ENCODE peak calls at places on chromosome 1, in six cellular contexts. One of them, this sample, is unnamed.

GRCh38 chr1:34407140-34407539 is 230.4 kb downstream of the C1orf94 start:
- DNase-seq in esophagus squamous epithelium: no peak
- DNase-seq in tibial artery: no peak
- DNase-seq in glutamatergic neuron: no peak
- DNase-seq in adrenal gland: no peak
- DNase-seq in choroid plexus epithelial cell: no peak
- DNase-seq in this sample: no peak

GRCh38 chr1:111515291-111516007 is 12.0 kb upstream of the ADORA3 start:
- DNase-seq in choroid plexus epithelial cell: peak; percentile 35
- DNase-seq in esophagus squamous epithelium: no peak
- DNase-seq in tibial artery: peak; percentile 74
- DNase-seq in adrenal gland: peak; percentile 58
- DNase-seq in glutamatergic neuron: peak; percentile 26
- DNase-seq in this sample: peak; percentile 27

GRCh38 chr1:158227904-158228623 is 26.2 kb upstream of the CD1A start:
- DNase-seq in adrenal gland: no peak
- DNase-seq in esophagus squamous epithelium: no peak
- DNase-seq in tibial artery: no peak
- DNase-seq in choroid plexus epithelial cell: no peak
- DNase-seq in glutamatergic neuron: no peak
- DNase-seq in this sample: no peak

GRCh38 chr1:66764994-66765578 is 12.8 kb downstream of the DYNLT5 start:
- DNase-seq in adrenal gland: peak; percentile 51
- DNase-seq in choroid plexus epithelial cell: peak; percentile 85
- DNase-seq in glutamatergic neuron: no peak
- DNase-seq in esophagus squamous epithelium: no peak
- DNase-seq in tibial artery: peak; percentile 48
- DNase-seq in this sample: peak; percentile 30

GRCh38 chr1:14429577-14429976 is 168.9 kb upstream of the KAZN start:
- DNase-seq in esophagus squamous epithelium: no peak
- DNase-seq in adrenal gland: no peak
- DNase-seq in choroid plexus epithelial cell: no peak
- DNase-seq in glutamatergic neuron: no peak
- DNase-seq in tibial artery: no peak
- DNase-seq in this sample: no peak

GRCh38 chr1:8687053-8687452 is 130.4 kb downstream of the RERE start:
- DNase-seq in choroid plexus epithelial cell: peak; percentile 70
- DNase-seq in adrenal gland: no peak
- DNase-seq in glutamatergic neuron: no peak
- DNase-seq in esophagus squamous epithelium: no peak
- DNase-seq in tibial artery: no peak
- DNase-seq in this sample: peak; percentile 40

GRCh38 chr1:43255438-43256210 is 14.2 kb upstream of the TMEM125 start:
- DNase-seq in choroid plexus epithelial cell: no peak
- DNase-seq in esophagus squamous epithelium: no peak
- DNase-seq in tibial artery: no peak
- DNase-seq in glutamatergic neuron: no peak
- DNase-seq in adrenal gland: no peak
- DNase-seq in this sample: no peak

GRCh38 chr1:36486436-36487335 is 4.0 kb upstream of the CSF3R start:
- DNase-seq in glutamatergic neuron: no peak
- DNase-seq in esophagus squamous epithelium: no peak
- DNase-seq in tibial artery: peak; percentile 57
- DNase-seq in choroid plexus epithelial cell: peak; percentile 72
- DNase-seq in adrenal gland: peak; percentile 44
- DNase-seq in this sample: peak; percentile 43

GRCh38 chr1:77188770-77189169 is 30.5 kb downstream of the PIGK start:
- DNase-seq in tibial artery: no peak
- DNase-seq in glutamatergic neuron: no peak
- DNase-seq in choroid plexus epithelial cell: no peak
- DNase-seq in esophagus squamous epithelium: no peak
- DNase-seq in adrenal gland: no peak
- DNase-seq in this sample: no peak

GRCh38 chr1:232393010-232393833 is 236.7 kb downstream of the SIPA1L2 start:
- DNase-seq in tibial artery: no peak
- DNase-seq in choroid plexus epithelial cell: no peak
- DNase-seq in glutamatergic neuron: no peak
- DNase-seq in esophagus squamous epithelium: no peak
- DNase-seq in adrenal gland: no peak
- DNase-seq in this sample: no peak

GRCh38 chr1:12409676-12410075 is 179.8 kb downstream of the VPS13D start:
- DNase-seq in esophagus squamous epithelium: no peak
- DNase-seq in adrenal gland: no peak
- DNase-seq in choroid plexus epithelial cell: peak; percentile 65
- DNase-seq in tibial artery: no peak
- DNase-seq in glutamatergic neuron: no peak
- DNase-seq in this sample: peak; percentile 74

GRCh38 chr1:92623187-92623778 is 136.6 kb upstream of the GFI1 start:
- DNase-seq in choroid plexus epithelial cell: peak; percentile 50
- DNase-seq in tibial artery: no peak
- DNase-seq in adrenal gland: no peak
- DNase-seq in esophagus squamous epithelium: no peak
- DNase-seq in glutamatergic neuron: no peak
- DNase-seq in this sample: no peak

GRCh38 chr1:86640161-86640560 is 64.2 kb upstream of the SH3GLB1 start:
- DNase-seq in tibial artery: no peak
- DNase-seq in adrenal gland: no peak
- DNase-seq in esophagus squamous epithelium: no peak
- DNase-seq in glutamatergic neuron: no peak
- DNase-seq in choroid plexus epithelial cell: peak; percentile 5
- DNase-seq in this sample: no peak

GRCh38 chr1:92817986-92818764 is 13.7 kb upstream of the RPL5 start:
- DNase-seq in esophagus squamous epithelium: no peak
- DNase-seq in adrenal gland: no peak
- DNase-seq in choroid plexus epithelial cell: peak; percentile 65
- DNase-seq in tibial artery: no peak
- DNase-seq in glutamatergic neuron: no peak
- DNase-seq in this sample: no peak

GRCh38 chr1:76833151-76833550 is 34.1 kb upstream of the ST6GALNAC5 start:
- DNase-seq in glutamatergic neuron: no peak
- DNase-seq in choroid plexus epithelial cell: no peak
- DNase-seq in tibial artery: no peak
- DNase-seq in adrenal gland: no peak
- DNase-seq in esophagus squamous epithelium: no peak
- DNase-seq in this sample: no peak

GRCh38 chr1:11272544-11272841 is 505 bp upstream of the UBIAD1 start:
- DNase-seq in glutamatergic neuron: no peak
- DNase-seq in esophagus squamous epithelium: no peak
- DNase-seq in tibial artery: no peak
- DNase-seq in adrenal gland: no peak
- DNase-seq in choroid plexus epithelial cell: no peak
- DNase-seq in this sample: no peak

GRCh38 chr1:233328661-233329498 is 1.4 kb downstream of the MAP3K21 start:
- DNase-seq in choroid plexus epithelial cell: no peak
- DNase-seq in esophagus squamous epithelium: no peak
- DNase-seq in glutamatergic neuron: no peak
- DNase-seq in adrenal gland: peak; percentile 34
- DNase-seq in tibial artery: no peak
- DNase-seq in this sample: peak; percentile 32

GRCh38 chr1:15353839-15354579 is 55.7 kb upstream of the EFHD2 start:
- DNase-seq in choroid plexus epithelial cell: no peak
- DNase-seq in esophagus squamous epithelium: no peak
- DNase-seq in tibial artery: no peak
- DNase-seq in glutamatergic neuron: no peak
- DNase-seq in adrenal gland: no peak
- DNase-seq in this sample: no peak

GRCh38 chr1:40391688-40392145 is 18.2 kb downstream of the SMAP2 start:
- DNase-seq in esophagus squamous epithelium: no peak
- DNase-seq in adrenal gland: no peak
- DNase-seq in choroid plexus epithelial cell: no peak
- DNase-seq in tibial artery: no peak
- DNase-seq in glutamatergic neuron: no peak
- DNase-seq in this sample: peak; percentile 46

GRCh38 chr1:235525314-235525713 is 21.1 kb upstream of the B3GALNT2 start:
- DNase-seq in adrenal gland: no peak
- DNase-seq in glutamatergic neuron: no peak
- DNase-seq in tibial artery: no peak
- DNase-seq in choroid plexus epithelial cell: no peak
- DNase-seq in esophagus squamous epithelium: no peak
- DNase-seq in this sample: no peak

GRCh38 chr1:155261888-155262673 is at the start of gene SCAMP3:
- DNase-seq in esophagus squamous epithelium: peak; percentile 77
- DNase-seq in tibial artery: peak; percentile 98
- DNase-seq in glutamatergic neuron: peak; percentile 85
- DNase-seq in choroid plexus epithelial cell: peak; percentile 99
- DNase-seq in adrenal gland: peak; percentile 94
- DNase-seq in this sample: peak; percentile 96

GRCh38 chr1:155263067-155263466 is 907 bp upstream of the SCAMP3 start:
- DNase-seq in choroid plexus epithelial cell: no peak
- DNase-seq in tibial artery: no peak
- DNase-seq in esophagus squamous epithelium: no peak
- DNase-seq in adrenal gland: no peak
- DNase-seq in glutamatergic neuron: no peak
- DNase-seq in this sample: no peak

GRCh38 chr1:155256101-155256852 is 994 bp upstream of the ENTREP3 start:
- DNase-seq in glutamatergic neuron: peak; percentile 62
- DNase-seq in adrenal gland: no peak
- DNase-seq in choroid plexus epithelial cell: no peak
- DNase-seq in esophagus squamous epithelium: no peak
- DNase-seq in tibial artery: no peak
- DNase-seq in this sample: no peak

GRCh38 chr1:155260276-155260675 is 1.9 kb downstream of the SCAMP3 start:
- DNase-seq in adrenal gland: no peak
- DNase-seq in choroid plexus epithelial cell: no peak
- DNase-seq in tibial artery: no peak
- DNase-seq in esophagus squamous epithelium: no peak
- DNase-seq in glutamatergic neuron: no peak
- DNase-seq in this sample: no peak

GRCh38 chr1:155261401-155261887 is 716 bp downstream of the SCAMP3 start:
- DNase-seq in adrenal gland: no peak
- DNase-seq in choroid plexus epithelial cell: no peak
- DNase-seq in esophagus squamous epithelium: no peak
- DNase-seq in tibial artery: no peak
- DNase-seq in glutamatergic neuron: no peak
- DNase-seq in this sample: no peak
- TF ChIP-seq CTCF in adrenal gland: peak; percentile 13
- TF ChIP-seq CTCF in choroid plexus epithelial cell: no peak
- TF ChIP-seq CTCF in esophagus squamous epithelium: no peak
- TF ChIP-seq CTCF in tibial artery: no peak
- TF ChIP-seq CTCF in glutamatergic neuron: peak; percentile 17
- TF ChIP-seq CTCF in this sample: no peak

GRCh38 chr1:60553730-60554129 is 480.2 kb upstream of the C1orf87 start:
- DNase-seq in glutamatergic neuron: no peak
- DNase-seq in tibial artery: no peak
- DNase-seq in adrenal gland: no peak
- DNase-seq in esophagus squamous epithelium: no peak
- DNase-seq in choroid plexus epithelial cell: no peak
- DNase-seq in this sample: no peak

GRCh38 chr1:60541831-60542532 is 468.4 kb upstream of the C1orf87 start:
- DNase-seq in choroid plexus epithelial cell: peak; percentile 51
- DNase-seq in glutamatergic neuron: no peak
- DNase-seq in tibial artery: no peak
- DNase-seq in adrenal gland: no peak
- DNase-seq in esophagus squamous epithelium: no peak
- DNase-seq in this sample: no peak

GRCh38 chr1:60547821-60548220 is 474.3 kb upstream of the C1orf87 start:
- DNase-seq in tibial artery: no peak
- DNase-seq in glutamatergic neuron: no peak
- DNase-seq in choroid plexus epithelial cell: no peak
- DNase-seq in esophagus squamous epithelium: no peak
- DNase-seq in adrenal gland: no peak
- DNase-seq in this sample: no peak
- TF ChIP-seq CTCF in tibial artery: no peak
- TF ChIP-seq CTCF in glutamatergic neuron: no peak
- TF ChIP-seq CTCF in choroid plexus epithelial cell: no peak
- TF ChIP-seq CTCF in esophagus squamous epithelium: no peak
- TF ChIP-seq CTCF in adrenal gland: no peak
- TF ChIP-seq CTCF in this sample: no peak

GRCh38 chr1:245893025-245893424 is 614.1 kb downstream of the SMYD3 start:
- DNase-seq in tibial artery: no peak
- DNase-seq in glutamatergic neuron: no peak
- DNase-seq in esophagus squamous epithelium: no peak
- DNase-seq in adrenal gland: no peak
- DNase-seq in choroid plexus epithelial cell: no peak
- DNase-seq in this sample: no peak

DNA sequence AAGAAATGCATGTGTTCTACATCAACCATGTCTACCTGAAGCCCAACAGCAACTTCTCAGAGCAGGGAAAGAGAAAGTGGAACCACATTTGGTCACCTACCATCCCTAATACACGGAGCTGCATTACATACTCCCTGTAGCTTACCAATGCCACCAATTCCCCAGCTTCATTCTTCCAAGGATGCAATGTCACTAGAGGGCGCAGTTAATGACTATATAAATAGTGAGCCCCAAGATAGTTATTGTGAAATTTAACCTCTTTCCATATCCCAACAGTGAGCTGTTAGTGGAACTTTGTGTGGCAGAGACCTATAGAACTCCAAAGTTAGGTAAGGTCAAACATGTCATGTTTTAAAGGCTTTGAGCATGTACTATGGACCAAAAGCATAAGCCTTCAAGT is 618.3 kb downstream of the SMYD3 start:
- DNase-seq in tibial artery: no peak
- DNase-seq in esophagus squamous epithelium: no peak
- DNase-seq in choroid plexus epithelial cell: peak; percentile 69
- DNase-seq in glutamatergic neuron: no peak
- DNase-seq in adrenal gland: no peak
- DNase-seq in this sample: no peak
- TF ChIP-seq CTCF in tibial artery: no peak
- TF ChIP-seq CTCF in esophagus squamous epithelium: peak; percentile 35
- TF ChIP-seq CTCF in choroid plexus epithelial cell: peak; percentile 56
- TF ChIP-seq CTCF in glutamatergic neuron: peak; percentile 31
- TF ChIP-seq CTCF in adrenal gland: peak; percentile 52
- TF ChIP-seq CTCF in this sample: peak; percentile 29

GRCh38 chr1:17451731-17452130 is 12.3 kb upstream of the RCC2 start:
- DNase-seq in choroid plexus epithelial cell: no peak
- DNase-seq in tibial artery: no peak
- DNase-seq in esophagus squamous epithelium: no peak
- DNase-seq in glutamatergic neuron: no peak
- DNase-seq in adrenal gland: no peak
- DNase-seq in this sample: no peak

DNA sequence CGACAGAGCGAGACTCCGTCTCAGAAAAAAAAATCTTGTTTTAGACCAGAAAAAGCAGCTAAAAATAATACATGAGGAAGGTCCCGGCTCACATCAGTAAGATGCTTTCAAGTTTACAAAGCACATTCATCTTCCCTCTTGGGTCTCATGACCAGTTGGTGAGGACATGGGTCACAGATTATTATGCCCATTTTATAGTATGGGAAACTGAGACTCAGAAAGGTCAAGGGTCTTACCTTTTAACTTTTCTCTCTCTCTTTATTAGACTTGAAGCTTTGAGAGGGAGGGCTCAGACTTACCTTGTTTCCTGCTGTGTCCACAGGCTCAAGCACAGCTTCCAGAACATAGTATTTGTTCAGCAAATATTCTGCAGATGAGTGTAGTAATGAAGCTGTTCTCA is 13.2 kb upstream of the RCC2 start:
- DNase-seq in choroid plexus epithelial cell: no peak
- DNase-seq in esophagus squamous epithelium: no peak
- DNase-seq in tibial artery: no peak
- DNase-seq in glutamatergic neuron: no peak
- DNase-seq in adrenal gland: no peak
- DNase-seq in this sample: no peak
- TF ChIP-seq CTCF in choroid plexus epithelial cell: no peak
- TF ChIP-seq CTCF in esophagus squamous epithelium: no peak
- TF ChIP-seq CTCF in tibial artery: no peak
- TF ChIP-seq CTCF in glutamatergic neuron: no peak
- TF ChIP-seq CTCF in adrenal gland: no peak
- TF ChIP-seq CTCF in this sample: no peak

This sample was measured in transverse colon.